ENCODE peak calls at places on chromosomes 5 and 9, in eight cellular contexts. H is heart left ventricle, Y is prostate gland, Q is tibial nerve, X is transverse colon, P is Peyer's patch, N is body of pancreas, A is uterus. C is an unnamed sample. For H3K9me3, the result is how much of the 10 kb centered on the place peaks cover.

GRCh38 chr9:137650259-137650658 is 31.5 kb downstream of the EHMT1 start:
- DNase-seq in H (no peak), N (no peak), Y (no peak), P (no peak), A (no peak), Q (no peak), X (no peak), C (no peak)

GRCh38 chr9:114836769-114837168 is 30.9 kb upstream of the TNFSF15 start:
- DNase-seq in N (no peak), X (no peak), A (no peak), Q (no peak), P (no peak), Y (no peak), H (no peak), C (no peak)

GRCh38 chr5:170315154-170315553 is 17.6 kb upstream of the LCP2 start:
- DNase-seq in Q (peak), N (peak), X (no peak), A (peak), Y (peak), P (peak), H (no peak), C (no peak)

GRCh38 chr9:37027582-37028424 is 6.3 kb downstream of the PAX5 start:
- DNase-seq in P (peak), X (peak), A (peak), Q (peak), Y (peak), H (peak), N (peak), C (no peak)

GRCh38 chr5:7250609-7251008 is 145.3 kb upstream of the ADCY2 start:
- DNase-seq in N (no peak), Q (no peak), A (no peak), H (no peak), Y (no peak), P (no peak), X (no peak), C (no peak)

GRCh38 chr5:21701317-21701716 is 1151.8 kb downstream of the CDH12 start:
- DNase-seq in A (no peak), N (no peak), Q (no peak), Y (no peak), H (no peak), P (no peak), X (no peak), C (no peak)

GRCh38 chr5:172633403-172633970 is 7.6 kb upstream of the NEURL1B start:
- DNase-seq in H (no peak), P (peak), N (no peak), Y (no peak), X (no peak), Q (no peak), A (no peak), C (no peak)

GRCh38 chr5:79205965-79206364 is 30.0 kb upstream of the JMY start:
- DNase-seq in A (no peak), Q (no peak), P (no peak), N (no peak), H (no peak), X (no peak), Y (no peak), C (no peak)

GRCh38 chr5:149094996-149095395 is 32.1 kb upstream of the SH3TC2 start:
- DNase-seq in Q (no peak), A (no peak), H (no peak), X (no peak), P (no peak), Y (no peak), N (no peak), C (no peak)

GRCh38 chr5:43006411-43007202 is 33.5 kb downstream of the ANXA2R start:
- DNase-seq in P (no peak), X (no peak), A (no peak), Q (no peak), H (no peak), N (no peak), Y (no peak), C (peak)

GRCh38 chr9:504921-505821 is 290.5 kb downstream of the DOCK8 start:
- DNase-seq in X (peak), N (peak), Y (peak), Q (no peak), A (peak), H (peak), P (peak), C (no peak)

GRCh38 chr5:151293624-151294023 is 9.9 kb downstream of the SLC36A3 start:
- DNase-seq in A (no peak), N (no peak), P (no peak), Q (no peak), H (no peak), Y (no peak), X (no peak), C (no peak)

GRCh38 chr5:124124711-124125229 is 612.8 kb downstream of the CSNK1G3 start:
- DNase-seq in X (no peak), Y (no peak), P (no peak), Q (no peak), H (no peak), A (no peak), N (no peak), C (no peak)

GRCh38 chr9:80649496-80649895 is 1039.9 kb downstream of the TLE1 start:
- DNase-seq in X (no peak), H (no peak), A (no peak), Y (no peak), P (no peak), Q (no peak), N (peak), C (no peak)

GRCh38 chr9:89605181-89606048 is 603 bp downstream of the GADD45G start:
- DNase-seq in Y (peak), H (peak), X (peak), N (peak), Q (peak), A (peak), P (peak), C (no peak)

GRCh38 chr9:95425910-95426551 is 90.7 kb downstream of the PTCH1 start:
- DNase-seq in P (no peak), A (no peak), Q (no peak), X (peak), H (no peak), Y (no peak), N (peak), C (no peak)

GRCh38 chr9:15349892-15350761 is 43.1 kb upstream of the TTC39B start:
- DNase-seq in Q (no peak), Y (no peak), X (peak), A (no peak), H (no peak), N (peak), P (peak), C (no peak)

GRCh38 chr9:134302130-134302817 is 24.0 kb upstream of the RXRA start:
- DNase-seq in A (no peak), Q (no peak), P (no peak), X (no peak), H (peak), Y (no peak), N (no peak), C (no peak)

GRCh38 chr5:140182803-140183367 is 7.9 kb downstream of the CYSTM1 start:
- DNase-seq in Y (no peak), N (peak), A (no peak), P (peak), Q (peak), H (no peak), X (peak), C (no peak)

GRCh38 chr9:78234810-78235209 is 1.1 kb upstream of the CEP78 start:
- DNase-seq in Y (no peak), Q (no peak), A (no peak), P (no peak), H (no peak), N (no peak), X (no peak), C (no peak)

GRCh38 chr5:2465383-2465782 is 286.1 kb downstream of the IRX2 start:
- DNase-seq in X (no peak), N (no peak), A (no peak), H (no peak), Y (no peak), P (no peak), Q (no peak), C (no peak)

GRCh38 chr9:132288371-132288770 is 66.4 kb downstream of the SETX start:
- DNase-seq in A (no peak), X (no peak), Y (no peak), H (no peak), P (no peak), Q (no peak), N (no peak), C (no peak)

GRCh38 chr5:135442387-135443256 is 4.5 kb downstream of the DCANP1 start:
- DNase-seq in Q (no peak), N (no peak), H (no peak), X (no peak), A (no peak), P (peak), Y (no peak), C (peak)

GRCh38 chr5:14268236-14268701 is 125.1 kb downstream of the TRIO start:
- DNase-seq in N (no peak), H (no peak), A (no peak), P (no peak), Q (no peak), Y (no peak), X (no peak), C (no peak)

GRCh38 chr5:82812575-82812974 is 264.6 kb downstream of the TMEM167A start:
- DNase-seq in Q (no peak), A (no peak), H (no peak), N (no peak), Y (no peak), X (no peak), P (no peak), C (no peak)

GRCh38 chr5:15650266-15650665 is 150.3 kb downstream of the FBXL7 start:
- DNase-seq in H (no peak), A (no peak), Y (no peak), Q (no peak), X (no peak), P (no peak), N (no peak), C (no peak)

GRCh38 chr5:31719988-31720387 is 81.1 kb downstream of the PDZD2 start:
- DNase-seq in X (no peak), N (no peak), Q (no peak), Y (no peak), P (no peak), H (no peak), A (no peak), C (no peak)

GRCh38 chr5:73093943-73094342 is 26.4 kb upstream of the TMEM171 start:
- DNase-seq in Y (no peak), X (no peak), N (no peak), Q (no peak), P (peak), H (no peak), A (no peak), C (no peak)

GRCh38 chr5:158039911-158040347 is 181.0 kb upstream of the CLINT1 start:
- DNase-seq in H (no peak), N (no peak), P (no peak), Q (no peak), A (no peak), Y (no peak), X (no peak), C (no peak)

GRCh38 chr5:54570923-54571322 is 53.4 kb downstream of the SNX18 start:
- DNase-seq in H (no peak), N (no peak), A (peak), P (no peak), Y (no peak), Q (peak), X (no peak), C (no peak)

GRCh38 chr5:172443441-172444109 is 10.8 kb downstream of the SH3PXD2B start:
- DNase-seq in A (peak), N (peak), P (peak), H (peak), X (peak), Q (peak), Y (peak), C (no peak)

GRCh38 chr5:168766038-168766700 is 187.0 kb upstream of the PANK3 start:
- DNase-seq in Y (no peak), Q (no peak), H (no peak), N (no peak), P (no peak), X (no peak), A (no peak), C (no peak)

GRCh38 chr9:105884416-105884815 is 190.1 kb downstream of the TMEM38B start:
- DNase-seq in Y (no peak), N (no peak), A (no peak), P (no peak), H (no peak), X (no peak), Q (no peak), C (no peak)

GRCh38 chr9:8361364-8361763 is 561.8 kb upstream of the DMAC1 start:
- DNase-seq in Y (no peak), X (no peak), N (no peak), Q (no peak), A (no peak), P (no peak), H (no peak), C (no peak)
- H3K9me3 ChIP-seq in Y (under half), X (under half), N (under half), Q (under half), A (under half), P (under half), H (under half), C (under half)

DNA sequence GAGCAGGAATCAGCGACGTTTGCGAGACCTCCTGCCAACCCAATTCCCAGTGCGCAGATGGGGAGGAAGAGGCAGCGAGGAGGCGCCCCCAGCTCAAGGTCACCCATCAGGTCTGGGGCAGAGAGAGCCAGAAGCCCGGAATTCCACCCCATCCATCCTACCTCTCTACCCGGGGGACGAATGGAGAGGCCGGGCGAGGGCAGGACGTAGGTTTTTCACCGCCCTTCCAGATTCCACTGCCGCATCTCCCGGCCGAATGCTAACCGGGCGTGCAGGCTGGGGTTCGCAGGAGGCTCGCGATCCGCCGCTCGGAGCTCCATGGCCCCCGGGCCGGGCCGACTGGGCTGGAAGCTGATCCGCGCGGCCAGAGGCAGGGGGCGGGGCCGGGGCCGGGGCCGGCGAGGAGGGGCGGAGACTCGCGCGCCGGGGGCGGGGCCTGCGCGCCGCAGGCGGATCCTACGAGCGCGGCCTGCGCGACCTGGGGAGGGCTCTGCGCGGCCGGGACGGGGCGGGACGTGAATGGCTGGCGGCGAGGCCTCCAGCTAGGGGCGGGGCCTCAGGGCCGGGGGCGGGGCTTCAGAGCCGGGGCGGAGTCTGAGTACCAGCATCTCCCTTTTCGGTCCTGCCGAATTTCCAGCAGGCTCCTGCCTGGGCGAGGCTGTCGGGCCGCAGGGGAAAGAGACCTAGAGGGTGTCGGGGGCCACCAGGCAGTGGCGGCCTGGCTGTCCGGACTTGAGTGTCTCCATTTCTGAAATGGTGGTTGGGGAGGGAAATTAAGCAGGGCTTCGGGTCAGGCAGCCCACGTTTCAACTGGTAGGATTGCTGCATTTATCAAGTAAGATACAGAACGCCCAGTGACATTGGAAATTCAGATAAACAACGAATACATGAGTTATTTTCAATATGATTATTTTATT is at the start of gene ST6GALNAC4:
- DNase-seq in X (peak), Y (peak), P (peak), A (peak), N (peak), Q (peak), H (peak), C (no peak)
- TF ChIP-seq POLR2A in X (peak), Y (peak), P (peak), A (peak), N (peak), Q (peak), H (no peak), C (no peak)

GRCh38 chr9:93996863-93997262 is 41.7 kb upstream of the BARX1 start:
- DNase-seq in H (no peak), X (no peak), A (no peak), P (no peak), Y (no peak), N (no peak), Q (no peak), C (no peak)
- H3K9me3 ChIP-seq in H (under half), X (under half), A (under half), P (under half), Y (under half), N (under half), Q (under half), C (under half)

GRCh38 chr5:80667384-80667783 is 12.6 kb upstream of the DHFR start:
- DNase-seq in N (no peak), Q (no peak), X (no peak), Y (no peak), P (no peak), H (no peak), A (no peak), C (no peak)

GRCh38 chr5:80672140-80672736 is 17.5 kb upstream of the DHFR start:
- DNase-seq in H (peak), P (peak), A (peak), Q (peak), N (peak), X (peak), Y (peak), C (no peak)

GRCh38 chr5:80665057-80665456 is 10.3 kb upstream of the DHFR start:
- DNase-seq in X (no peak), A (no peak), H (no peak), Q (no peak), P (no peak), Y (no peak), N (no peak), C (no peak)

DNA sequence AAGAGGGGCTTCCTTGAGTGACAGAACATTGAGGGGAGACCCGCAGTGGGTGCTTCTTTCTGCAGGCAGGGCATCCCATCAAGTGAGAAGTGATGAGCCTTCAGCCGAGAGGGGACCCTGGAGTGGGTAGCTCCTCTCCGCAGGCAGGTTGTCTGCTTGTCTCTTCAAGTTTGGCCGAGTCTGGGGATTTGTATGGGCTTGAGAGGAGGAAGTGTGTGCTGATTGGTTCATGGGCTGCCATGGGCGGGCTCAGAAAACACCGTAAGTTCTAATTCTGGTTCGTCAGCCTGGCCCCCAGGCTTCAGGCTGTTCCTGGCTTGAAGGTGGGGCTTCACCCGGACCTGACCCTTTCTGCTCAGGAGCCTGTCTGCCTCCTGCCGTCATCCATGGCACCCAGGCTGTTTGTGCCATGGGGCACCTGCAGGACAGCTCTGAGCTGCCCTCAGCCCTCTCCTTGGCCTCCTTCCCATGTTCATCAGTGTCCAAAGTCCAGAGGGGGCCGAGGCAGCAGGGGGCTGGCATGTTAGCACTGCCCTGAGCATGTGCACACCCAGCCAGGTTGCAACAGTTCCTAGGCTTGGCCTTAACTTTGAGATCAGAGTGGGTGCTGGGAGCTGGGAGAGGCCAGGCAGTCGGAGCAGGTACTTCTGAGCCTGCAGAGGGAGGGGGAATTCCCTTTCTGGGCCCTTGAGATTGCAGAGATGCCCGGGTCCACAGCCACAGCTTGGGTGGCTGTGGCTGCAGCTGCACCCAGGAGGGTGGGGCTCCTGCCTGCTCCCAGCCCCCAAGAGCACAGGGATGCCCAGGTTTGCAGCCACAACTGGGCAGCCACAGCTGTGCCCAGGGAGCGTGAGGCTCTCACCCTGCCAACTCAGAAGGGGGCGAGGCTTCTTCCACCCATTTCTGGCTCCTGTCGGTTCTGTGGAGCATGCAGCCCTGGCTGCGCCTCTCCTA is 13.5 kb upstream of the DHFR start:
- DNase-seq in P (peak), Q (no peak), A (no peak), N (no peak), X (peak), Y (no peak), H (no peak), C (no peak)
- TF ChIP-seq POLR2A in P (peak), Q (no peak), A (no peak), N (no peak), X (no peak), Y (no peak), H (no peak), C (no peak)

GRCh38 chr9:96766199-96766598 is 11.7 kb downstream of the ZNF510 start:
- DNase-seq in H (no peak), X (no peak), N (no peak), P (no peak), Q (no peak), A (no peak), Y (no peak), C (no peak)

GRCh38 chr9:96771124-96771523 is 6.8 kb downstream of the ZNF510 start:
- DNase-seq in P (no peak), Q (no peak), A (no peak), H (no peak), Y (no peak), N (no peak), X (no peak), C (no peak)

DNA sequence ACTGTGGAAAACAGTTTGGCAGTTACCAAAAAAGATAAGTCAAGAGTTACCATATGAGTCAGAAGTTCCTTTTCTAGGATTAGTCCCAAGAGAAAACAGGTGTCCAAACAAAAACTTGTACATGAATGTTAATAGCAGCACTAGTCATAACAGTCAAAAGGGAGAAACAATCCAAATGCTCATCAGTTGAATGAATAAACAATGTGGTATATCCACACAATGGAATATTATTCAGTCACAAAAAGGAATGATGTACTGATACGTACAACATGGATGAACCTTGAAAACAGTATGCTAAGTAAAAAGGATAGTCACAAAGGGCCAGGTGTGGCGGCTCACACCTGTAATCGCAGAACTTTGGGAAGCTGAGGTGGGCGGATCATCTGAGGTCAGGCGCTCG is 7.9 kb downstream of the ZNF510 start:
- DNase-seq in X (no peak), N (no peak), P (no peak), Y (no peak), H (no peak), A (no peak), Q (no peak), C (no peak)
- H3K9me3 ChIP-seq in X (half or more), N (under half), P (under half), Y (under half), H (half or more), A (half or more), Q (half or more), C (under half)